ENCODE peak calls at places on chromosomes 1 and 21, in five cellular contexts. One of them, this sample, is unnamed. For H3K36me3, the result is how much of the 10 kb centered on the place peaks cover.

GRCh38 chr1:231817813-231818212 is 191.2 kb downstream of the DISC1 start:
- DNase-seq in left ventricle myocardium inferior: no peak
- DNase-seq in MM.1S: no peak
- DNase-seq in stomach: no peak
- DNase-seq in neuronal stem cell: no peak
- DNase-seq in this sample: no peak

GRCh38 chr1:78831731-78832360 is 174.7 kb downstream of the ADGRL4 start:
- DNase-seq in stomach: no peak
- DNase-seq in MM.1S: no peak
- DNase-seq in neuronal stem cell: no peak
- DNase-seq in left ventricle myocardium inferior: no peak
- DNase-seq in this sample: no peak

GRCh38 chr21:46110499-46111192 is 12.7 kb downstream of the COL6A2 start:
- DNase-seq in left ventricle myocardium inferior: peak
- DNase-seq in stomach: peak
- DNase-seq in MM.1S: no peak
- DNase-seq in neuronal stem cell: no peak
- DNase-seq in this sample: peak

GRCh38 chr1:44820945-44821715 is 12.8 kb downstream of the BTBD19 start:
- DNase-seq in left ventricle myocardium inferior: no peak
- DNase-seq in neuronal stem cell: no peak
- DNase-seq in MM.1S: no peak
- DNase-seq in stomach: no peak
- DNase-seq in this sample: no peak

GRCh38 chr1:207698822-207699483 is 52.9 kb upstream of the CD46 start:
- DNase-seq in stomach: peak
- DNase-seq in left ventricle myocardium inferior: peak
- DNase-seq in MM.1S: peak
- DNase-seq in neuronal stem cell: peak
- DNase-seq in this sample: peak

GRCh38 chr1:59138402-59138801 is 158.5 kb upstream of the FGGY start:
- DNase-seq in left ventricle myocardium inferior: no peak
- DNase-seq in MM.1S: no peak
- DNase-seq in stomach: no peak
- DNase-seq in neuronal stem cell: no peak
- DNase-seq in this sample: no peak

GRCh38 chr1:6785721-6786505 is 659 bp downstream of the CAMTA1 start:
- DNase-seq in left ventricle myocardium inferior: peak
- DNase-seq in stomach: peak
- DNase-seq in neuronal stem cell: peak
- DNase-seq in MM.1S: peak
- DNase-seq in this sample: peak

GRCh38 chr1:22836846-22837245 is 126.2 kb downstream of the EPHB2 start:
- DNase-seq in stomach: no peak
- DNase-seq in left ventricle myocardium inferior: no peak
- DNase-seq in MM.1S: no peak
- DNase-seq in neuronal stem cell: no peak
- DNase-seq in this sample: peak

GRCh38 chr1:53628286-53628955 is 110.5 kb downstream of the GLIS1 start:
- DNase-seq in MM.1S: no peak
- DNase-seq in left ventricle myocardium inferior: no peak
- DNase-seq in neuronal stem cell: no peak
- DNase-seq in stomach: no peak
- DNase-seq in this sample: no peak

GRCh38 chr1:246187834-246188372 is 319.2 kb downstream of the SMYD3 start:
- DNase-seq in neuronal stem cell: no peak
- DNase-seq in stomach: no peak
- DNase-seq in left ventricle myocardium inferior: no peak
- DNase-seq in MM.1S: no peak
- DNase-seq in this sample: no peak

GRCh38 chr21:18711662-18712061 is 308.1 kb upstream of the TMPRSS15 start:
- DNase-seq in stomach: no peak
- DNase-seq in MM.1S: no peak
- DNase-seq in neuronal stem cell: no peak
- DNase-seq in left ventricle myocardium inferior: no peak
- DNase-seq in this sample: no peak

GRCh38 chr1:66761273-66761672 is 9.0 kb downstream of the DYNLT5 start:
- DNase-seq in left ventricle myocardium inferior: no peak
- DNase-seq in neuronal stem cell: no peak
- DNase-seq in stomach: no peak
- DNase-seq in MM.1S: no peak
- DNase-seq in this sample: no peak

GRCh38 chr1:93437976-93438605 is 9.8 kb upstream of the FNBP1L start:
- DNase-seq in stomach: no peak
- DNase-seq in MM.1S: peak
- DNase-seq in neuronal stem cell: peak
- DNase-seq in left ventricle myocardium inferior: no peak
- DNase-seq in this sample: no peak

GRCh38 chr1:212633144-212633543 is 24.6 kb downstream of the ATF3 start:
- DNase-seq in MM.1S: no peak
- DNase-seq in neuronal stem cell: no peak
- DNase-seq in left ventricle myocardium inferior: no peak
- DNase-seq in stomach: no peak
- DNase-seq in this sample: no peak

GRCh38 chr1:169565335-169566271 is 20.7 kb downstream of the F5 start:
- DNase-seq in MM.1S: no peak
- DNase-seq in stomach: no peak
- DNase-seq in neuronal stem cell: no peak
- DNase-seq in left ventricle myocardium inferior: no peak
- DNase-seq in this sample: no peak

GRCh38 chr1:214086945-214087344 is 99.2 kb downstream of the PROX1 start:
- DNase-seq in neuronal stem cell: no peak
- DNase-seq in left ventricle myocardium inferior: no peak
- DNase-seq in MM.1S: no peak
- DNase-seq in stomach: no peak
- DNase-seq in this sample: no peak

GRCh38 chr1:66563094-66563800 is 29.3 kb downstream of the SGIP1 start:
- DNase-seq in left ventricle myocardium inferior: no peak
- DNase-seq in neuronal stem cell: no peak
- DNase-seq in stomach: no peak
- DNase-seq in MM.1S: no peak
- DNase-seq in this sample: no peak

GRCh38 chr1:207221934-207222351 is 99.5 kb upstream of the CD55 start:
- DNase-seq in MM.1S: no peak
- DNase-seq in left ventricle myocardium inferior: no peak
- DNase-seq in stomach: no peak
- DNase-seq in neuronal stem cell: no peak
- DNase-seq in this sample: no peak

GRCh38 chr1:175673236-175674150 is 69.9 kb downstream of the TNR start:
- DNase-seq in neuronal stem cell: peak
- DNase-seq in MM.1S: no peak
- DNase-seq in left ventricle myocardium inferior: no peak
- DNase-seq in stomach: no peak
- DNase-seq in this sample: no peak

GRCh38 chr1:32052887-32053286 is 19.9 kb upstream of the TMEM39B start:
- DNase-seq in MM.1S: no peak
- DNase-seq in stomach: no peak
- DNase-seq in neuronal stem cell: no peak
- DNase-seq in left ventricle myocardium inferior: no peak
- DNase-seq in this sample: no peak
- H3K36me3 ChIP-seq in MM.1S: under half
- H3K36me3 ChIP-seq in stomach: under half
- H3K36me3 ChIP-seq in neuronal stem cell: half or more
- H3K36me3 ChIP-seq in left ventricle myocardium inferior: half or more
- H3K36me3 ChIP-seq in this sample: under half

DNA sequence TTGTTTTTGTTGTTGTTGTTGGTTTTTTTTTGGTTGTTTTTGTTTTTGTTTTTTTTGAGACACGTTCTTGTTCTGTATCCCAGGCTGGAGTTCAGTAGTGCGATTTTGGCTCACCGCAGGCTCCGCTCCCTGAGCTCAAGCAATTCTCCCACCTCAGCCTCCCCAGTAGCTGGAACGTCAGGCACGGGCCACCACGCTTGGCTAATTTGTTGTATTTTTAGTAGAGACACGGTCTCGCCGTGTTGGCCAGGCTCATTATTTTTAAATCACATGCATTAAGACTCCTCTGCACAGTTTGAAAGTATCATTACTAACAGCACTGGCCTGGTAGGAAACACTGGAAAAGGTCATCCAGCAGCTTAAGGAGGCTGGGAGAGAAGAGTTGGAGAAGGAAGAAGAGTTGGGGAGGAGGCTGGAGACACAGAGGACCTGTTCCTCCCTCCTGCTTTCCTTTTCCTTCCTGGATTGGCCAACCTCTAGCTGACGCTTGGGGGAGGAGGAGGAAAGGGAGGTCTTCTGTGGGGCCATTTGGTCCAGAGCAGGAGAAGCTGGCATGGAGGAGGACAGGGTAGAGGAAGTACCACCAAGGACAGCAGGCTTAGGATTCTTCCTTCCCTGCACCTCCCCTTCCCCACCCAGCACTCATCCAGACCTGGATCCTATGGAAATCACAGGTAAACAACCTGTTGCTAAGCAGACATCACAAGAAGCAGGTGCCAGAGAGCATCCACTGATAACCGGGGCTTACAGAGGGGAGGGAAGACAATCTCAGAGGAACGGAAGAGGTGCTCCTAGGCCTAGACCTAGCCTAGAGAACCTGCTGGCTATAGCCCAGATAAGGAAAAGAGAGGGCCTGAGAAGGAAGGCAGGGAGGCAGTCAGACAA is 71.9 kb upstream of the GOLT1A start:
- DNase-seq in stomach: no peak
- DNase-seq in neuronal stem cell: no peak
- DNase-seq in MM.1S: no peak
- DNase-seq in left ventricle myocardium inferior: no peak
- DNase-seq in this sample: no peak
- H3K4me3 ChIP-seq in stomach: peak
- H3K4me3 ChIP-seq in neuronal stem cell: no peak
- H3K4me3 ChIP-seq in MM.1S: no peak
- H3K4me3 ChIP-seq in left ventricle myocardium inferior: peak
- H3K4me3 ChIP-seq in this sample: no peak

DNA sequence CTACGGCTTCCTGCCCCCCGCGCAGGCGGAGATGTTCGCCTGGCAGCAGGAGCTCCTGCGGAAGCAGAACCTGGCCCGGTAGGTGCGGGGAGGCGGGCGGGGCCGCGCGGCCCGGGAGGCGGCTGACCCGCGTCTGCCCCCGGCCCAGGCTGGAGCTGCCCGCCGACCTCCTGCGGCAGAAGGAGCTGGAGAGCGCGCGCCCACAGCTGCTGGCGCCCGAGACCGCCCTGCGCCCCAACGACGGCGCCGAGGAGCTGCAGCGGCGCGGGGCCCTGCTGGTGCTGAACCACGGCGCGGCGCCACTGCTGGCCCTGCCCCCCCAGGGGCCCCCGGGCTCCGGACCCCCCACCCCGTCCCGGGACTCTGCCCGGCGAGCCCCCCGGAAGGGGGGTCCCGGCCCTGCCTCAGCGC is 16.6 kb downstream of the NOC2L start:
- DNase-seq in MM.1S: no peak
- DNase-seq in stomach: no peak
- DNase-seq in neuronal stem cell: no peak
- DNase-seq in left ventricle myocardium inferior: no peak
- DNase-seq in this sample: no peak
- H3K36me3 ChIP-seq in MM.1S: under half
- H3K36me3 ChIP-seq in stomach: under half
- H3K36me3 ChIP-seq in neuronal stem cell: under half
- H3K36me3 ChIP-seq in left ventricle myocardium inferior: under half
- H3K36me3 ChIP-seq in this sample: under half

GRCh38 chr1:18614011-18614735 is 16.5 kb upstream of the PAX7 start:
- DNase-seq in stomach: no peak
- DNase-seq in left ventricle myocardium inferior: no peak
- DNase-seq in neuronal stem cell: no peak
- DNase-seq in MM.1S: no peak
- DNase-seq in this sample: no peak

GRCh38 chr1:18608534-18608933 is 22.1 kb upstream of the PAX7 start:
- DNase-seq in left ventricle myocardium inferior: no peak
- DNase-seq in neuronal stem cell: no peak
- DNase-seq in MM.1S: no peak
- DNase-seq in stomach: no peak
- DNase-seq in this sample: no peak

GRCh38 chr1:18607289-18607760 is 23.3 kb upstream of the PAX7 start:
- DNase-seq in left ventricle myocardium inferior: no peak
- DNase-seq in neuronal stem cell: no peak
- DNase-seq in stomach: no peak
- DNase-seq in MM.1S: no peak
- DNase-seq in this sample: no peak

GRCh38 chr1:18611311-18611710 is 19.3 kb upstream of the PAX7 start:
- DNase-seq in left ventricle myocardium inferior: no peak
- DNase-seq in stomach: no peak
- DNase-seq in neuronal stem cell: no peak
- DNase-seq in MM.1S: no peak
- DNase-seq in this sample: no peak

GRCh38 chr1:18612088-18612487 is 18.6 kb upstream of the PAX7 start:
- DNase-seq in left ventricle myocardium inferior: no peak
- DNase-seq in stomach: no peak
- DNase-seq in neuronal stem cell: no peak
- DNase-seq in MM.1S: no peak
- DNase-seq in this sample: no peak
- H3K4me3 ChIP-seq in left ventricle myocardium inferior: no peak
- H3K4me3 ChIP-seq in stomach: no peak
- H3K4me3 ChIP-seq in neuronal stem cell: no peak
- H3K4me3 ChIP-seq in MM.1S: no peak
- H3K4me3 ChIP-seq in this sample: no peak

GRCh38 chr1:75170006-75170405 is 35.8 kb downstream of the LHX8 start:
- DNase-seq in stomach: no peak
- DNase-seq in MM.1S: no peak
- DNase-seq in neuronal stem cell: no peak
- DNase-seq in left ventricle myocardium inferior: no peak
- DNase-seq in this sample: no peak

GRCh38 chr1:75170981-75171380 is 36.8 kb downstream of the LHX8 start:
- DNase-seq in stomach: no peak
- DNase-seq in left ventricle myocardium inferior: no peak
- DNase-seq in MM.1S: no peak
- DNase-seq in neuronal stem cell: no peak
- DNase-seq in this sample: no peak

GRCh38 chr1:75172556-75172955 is 38.4 kb downstream of the LHX8 start:
- DNase-seq in left ventricle myocardium inferior: no peak
- DNase-seq in neuronal stem cell: no peak
- DNase-seq in MM.1S: no peak
- DNase-seq in stomach: no peak
- DNase-seq in this sample: no peak

GRCh38 chr1:75171876-75172275 is 37.7 kb downstream of the LHX8 start:
- DNase-seq in left ventricle myocardium inferior: no peak
- DNase-seq in MM.1S: no peak
- DNase-seq in neuronal stem cell: no peak
- DNase-seq in stomach: no peak
- DNase-seq in this sample: no peak

DNA sequence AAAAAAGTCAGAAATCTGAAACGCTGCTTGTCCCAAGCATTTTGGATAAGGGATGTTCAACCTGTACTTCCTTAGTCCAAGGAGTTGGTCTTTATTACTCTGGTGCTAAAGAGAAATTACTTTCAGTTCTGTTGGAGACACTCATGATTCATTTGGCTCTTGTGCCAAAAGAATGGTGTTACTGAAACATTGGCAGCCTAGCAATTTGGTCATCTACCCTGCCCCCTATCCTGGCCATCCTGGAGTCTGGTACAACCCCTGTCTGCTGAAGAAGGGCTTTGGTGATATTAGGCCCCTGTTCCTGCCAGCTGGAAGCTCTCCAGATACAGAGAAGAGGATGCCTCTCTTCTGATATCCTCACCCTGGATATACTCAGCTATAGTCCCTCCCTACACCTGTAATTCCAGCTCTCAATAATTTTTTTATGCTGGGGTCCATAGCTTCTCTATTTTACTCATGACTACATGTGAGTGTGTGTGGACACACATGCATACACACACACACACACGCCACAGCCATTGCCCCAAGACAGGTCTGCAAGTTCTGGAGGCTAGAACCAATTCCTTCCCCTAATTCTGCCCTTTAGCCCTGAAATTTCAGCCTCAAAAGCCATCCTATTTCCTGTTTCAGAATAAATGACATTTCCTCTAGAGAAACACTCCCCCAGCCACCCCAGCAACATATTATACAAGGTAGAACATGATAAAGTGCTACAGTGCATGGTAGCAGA is 40.0 kb downstream of the LHX8 start:
- DNase-seq in stomach: no peak
- DNase-seq in neuronal stem cell: no peak
- DNase-seq in left ventricle myocardium inferior: no peak
- DNase-seq in MM.1S: no peak
- DNase-seq in this sample: no peak
- H3K36me3 ChIP-seq in stomach: under half
- H3K36me3 ChIP-seq in neuronal stem cell: under half
- H3K36me3 ChIP-seq in left ventricle myocardium inferior: under half
- H3K36me3 ChIP-seq in MM.1S: under half
- H3K36me3 ChIP-seq in this sample: under half